ENCODE peak calls at places on chromosome 19, in eight cellular contexts. P, N, A, Y, W, K, C and B are unnamed samples. For H3K4me1, the result is how much of the 10 kb centered on the place peaks cover.

GRCh38 chr19:45059258-45059965 is 16.9 kb downstream of the ZNF296 start:
- DNase-seq in P (no peak), N (peak), A (peak), Y (peak), W (peak), K (no peak), C (no peak), B (no peak)

GRCh38 chr19:37361994-37362393 is 8.9 kb upstream of the ZNF527 start:
- DNase-seq in P (no peak), N (no peak), A (no peak), Y (no peak), W (no peak), K (no peak), C (no peak), B (no peak)

GRCh38 chr19:7977021-7977722 is 28.3 kb downstream of the ELAVL1 start:
- DNase-seq in P (no peak), N (no peak), A (no peak), Y (no peak), W (no peak), K (no peak), C (no peak), B (no peak)

GRCh38 chr19:12665281-12665573 is 1.3 kb downstream of the MAN2B1 start:
- DNase-seq in P (no peak), N (peak), A (peak), Y (no peak), W (no peak), K (peak), C (no peak), B (no peak)

GRCh38 chr19:43755256-43755801 is 567 bp upstream of the SMG9 start:
- DNase-seq in P (no peak), N (peak), A (peak), Y (no peak), W (peak), K (no peak), C (peak), B (peak)

GRCh38 chr19:55622242-55622969 is 2.0 kb downstream of the ZNF784 start:
- DNase-seq in P (no peak), N (no peak), A (no peak), Y (no peak), W (no peak), K (no peak), C (no peak), B (no peak)

GRCh38 chr19:38290631-38291147 is 13.4 kb upstream of the C19orf33 start:
- DNase-seq in P (no peak), N (no peak), A (peak), Y (no peak), W (no peak), K (no peak), C (no peak), B (no peak)

GRCh38 chr19:45368737-45369340 is 1.5 kb downstream of the ERCC2 start:
- DNase-seq in P (no peak), N (no peak), A (no peak), Y (no peak), W (peak), K (no peak), C (no peak), B (no peak)

GRCh38 chr19:40686882-40687524 is 3.4 kb downstream of the NUMBL start:
- DNase-seq in P (no peak), N (no peak), A (no peak), Y (no peak), W (no peak), K (no peak), C (peak), B (no peak)

GRCh38 chr19:4036576-4037300 is 29.2 kb downstream of the PIAS4 start:
- DNase-seq in P (no peak), N (no peak), A (no peak), Y (no peak), W (no peak), K (no peak), C (peak), B (no peak)

GRCh38 chr19:2251577-2252480 is 2.7 kb downstream of the AMH start:
- DNase-seq in P (no peak), N (no peak), A (no peak), Y (no peak), W (peak), K (no peak), C (peak), B (no peak)

GRCh38 chr19:10339380-10339960 is at the start of gene ICAM3:
- DNase-seq in P (no peak), N (peak), A (peak), Y (no peak), W (no peak), K (peak), C (peak), B (no peak)

GRCh38 chr19:3057275-3057714 is 5.0 kb downstream of the TLE5 start:
- DNase-seq in P (no peak), N (peak), A (peak), Y (no peak), W (no peak), K (no peak), C (peak), B (no peak)

GRCh38 chr19:4010808-4011110 is 3.2 kb downstream of the PIAS4 start:
- DNase-seq in P (no peak), N (no peak), A (no peak), Y (no peak), W (no peak), K (no peak), C (no peak), B (no peak)

GRCh38 chr19:15911599-15912237 is 13.8 kb upstream of the CYP4F2 start:
- DNase-seq in P (no peak), N (no peak), A (peak), Y (no peak), W (no peak), K (no peak), C (peak), B (no peak)

GRCh38 chr19:39542198-39542597 is 2.2 kb upstream of the EID2 start:
- DNase-seq in P (no peak), N (no peak), A (no peak), Y (no peak), W (peak), K (no peak), C (no peak), B (no peak)

GRCh38 chr19:38793671-38794070 is 4.7 kb downstream of the LGALS7B start:
- DNase-seq in P (no peak), N (no peak), A (no peak), Y (no peak), W (no peak), K (no peak), C (no peak), B (no peak)

GRCh38 chr19:33799507-33799906 is 2.8 kb downstream of the KCTD15 start:
- DNase-seq in P (no peak), N (no peak), A (no peak), Y (no peak), W (peak), K (no peak), C (no peak), B (no peak)

GRCh38 chr19:45350477-45351058 is 10.0 kb downstream of the KLC3 start:
- DNase-seq in P (no peak), N (no peak), A (no peak), Y (no peak), W (no peak), K (no peak), C (no peak), B (no peak)

GRCh38 chr19:43504426-43505185 is at the start of gene PHLDB3:
- DNase-seq in P (no peak), N (peak), A (peak), Y (no peak), W (peak), K (no peak), C (peak), B (no peak)

GRCh38 chr19:58562126-58563033 is 4.0 kb upstream of the UBE2M start:
- DNase-seq in P (no peak), N (no peak), A (peak), Y (no peak), W (peak), K (no peak), C (peak), B (no peak)

GRCh38 chr19:13091400-13092161 is 11.1 kb downstream of the LYL1 start:
- DNase-seq in P (no peak), N (no peak), A (no peak), Y (no peak), W (peak), K (no peak), C (no peak), B (no peak)

GRCh38 chr19:3296034-3296433 is 70.3 kb upstream of the NFIC start:
- DNase-seq in P (no peak), N (no peak), A (no peak), Y (no peak), W (no peak), K (no peak), C (no peak), B (no peak)

GRCh38 chr19:52992109-52993004 is 21.4 kb upstream of the ERVV-1 start:
- DNase-seq in P (no peak), N (peak), A (peak), Y (peak), W (peak), K (no peak), C (peak), B (no peak)

GRCh38 chr19:39156230-39156890 is 30.8 kb downstream of the PAK4 start:
- DNase-seq in P (no peak), N (no peak), A (peak), Y (no peak), W (no peak), K (no peak), C (no peak), B (no peak)

GRCh38 chr19:2623743-2624142 is 78.8 kb downstream of the GNG7 start:
- DNase-seq in P (no peak), N (no peak), A (no peak), Y (no peak), W (no peak), K (no peak), C (no peak), B (no peak)

GRCh38 chr19:13002389-13002898 is 7.2 kb downstream of the NFIX start:
- DNase-seq in P (no peak), N (no peak), A (peak), Y (no peak), W (no peak), K (no peak), C (peak), B (no peak)

GRCh38 chr19:1956868-1957492 is 16.0 kb downstream of the CSNK1G2 start:
- DNase-seq in P (no peak), N (peak), A (no peak), Y (no peak), W (peak), K (no peak), C (peak), B (no peak)

GRCh38 chr19:58519087-58519354 is 589 bp downstream of the ZBTB45 start:
- DNase-seq in P (no peak), N (peak), A (peak), Y (no peak), W (peak), K (no peak), C (no peak), B (no peak)

GRCh38 chr19:40623403-40624239 is 22.5 kb downstream of the LTBP4 start:
- DNase-seq in P (no peak), N (peak), A (no peak), Y (no peak), W (peak), K (no peak), C (peak), B (no peak)

GRCh38 chr19:32677657-32678056 is 2.0 kb downstream of the RGS9BP start:
- DNase-seq in P (no peak), N (no peak), A (no peak), Y (no peak), W (peak), K (no peak), C (peak), B (no peak)

GRCh38 chr19:3849092-3849491 is 19.7 kb downstream of the ZFR2 start:
- DNase-seq in P (no peak), N (peak), A (peak), Y (no peak), W (peak), K (no peak), C (no peak), B (no peak)

GRCh38 chr19:31612873-31613272 is 263.6 kb upstream of the TSHZ3 start:
- DNase-seq in P (no peak), N (no peak), A (no peak), Y (no peak), W (no peak), K (no peak), C (no peak), B (no peak)

GRCh38 chr19:39502640-39503417 is 4.1 kb downstream of the DLL3 start:
- DNase-seq in P (no peak), N (peak), A (peak), Y (peak), W (peak), K (no peak), C (peak), B (no peak)

GRCh38 chr19:37227996-37228395 is 10.0 kb downstream of the ZNF383 start:
- DNase-seq in P (no peak), N (no peak), A (no peak), Y (no peak), W (peak), K (no peak), C (no peak), B (no peak)

GRCh38 chr19:2135474-2136402 is 15.6 kb downstream of the AP3D1 start:
- DNase-seq in P (no peak), N (no peak), A (no peak), Y (no peak), W (no peak), K (no peak), C (peak), B (no peak)

GRCh38 chr19:45442927-45443461 is 19.3 kb upstream of the ERCC1 start:
- DNase-seq in P (no peak), N (peak), A (peak), Y (no peak), W (peak), K (no peak), C (no peak), B (no peak)

DNA sequence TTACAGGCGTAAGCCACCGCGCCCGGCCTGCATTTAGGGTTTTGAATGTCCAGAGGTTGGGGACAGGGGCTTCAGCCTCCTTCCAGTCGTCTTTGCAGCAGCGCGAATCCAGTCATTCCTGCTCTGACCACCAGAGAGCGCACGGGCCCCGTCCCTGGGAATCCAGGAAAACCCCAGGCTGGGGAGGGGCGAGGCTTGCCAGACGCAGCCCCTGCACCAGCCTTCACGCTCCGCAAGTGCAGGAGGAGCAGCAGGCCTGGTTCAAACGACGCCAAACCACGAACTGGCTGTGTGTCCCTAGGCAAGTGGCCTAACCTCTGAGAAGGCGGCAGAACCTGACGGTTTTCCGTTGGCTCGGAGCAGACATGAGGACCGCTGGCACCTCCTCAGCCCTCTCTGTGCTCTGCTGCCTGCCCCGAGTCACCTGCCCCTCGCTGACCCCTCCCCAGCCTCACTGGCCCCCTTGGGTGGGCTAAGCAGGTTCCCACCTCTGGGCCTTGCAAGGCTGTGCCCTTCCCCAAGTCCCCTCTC is 2.0 kb upstream of the RNF126 start:
- DNase-seq in P (peak), N (peak), A (peak), Y (no peak), W (peak), K (no peak), C (peak), B (no peak)
- H3K4me1 ChIP-seq in P (under half), N (under half), A (under half), Y (under half), W (under half), K (under half), C (under half), B (under half)

GRCh38 chr19:18294467-18294864 is 13.0 kb upstream of the JUND start:
- DNase-seq in P (no peak), N (peak), A (peak), Y (no peak), W (peak), K (no peak), C (no peak), B (no peak)
- H3K4me3 ChIP-seq in P (no peak), N (no peak), A (no peak), Y (no peak), W (no peak), K (no peak), C (no peak), B (no peak)

GRCh38 chr19:35879770-35880317 is 11.5 kb downstream of the APLP1 start:
- DNase-seq in P (peak), N (peak), A (peak), Y (peak), W (peak), K (no peak), C (peak), B (no peak)
- TF ChIP-seq POLR2AphosphoS5 in P (no peak), N (no peak), A (no peak), Y (peak), W (peak), K (no peak), C (peak), B (peak)

GRCh38 chr19:14582894-14583340 is at the start of gene CLEC17A:
- DNase-seq in P (no peak), N (no peak), A (no peak), Y (no peak), W (no peak), K (peak), C (no peak), B (no peak)
- H3K4me1 ChIP-seq in P (under half), N (under half), A (under half), Y (under half), W (under half), K (under half), C (under half), B (under half)

GRCh38 chr19:11453468-11454341 is 18.3 kb downstream of the PRKCSH start:
- DNase-seq in P (no peak), N (no peak), A (no peak), Y (no peak), W (peak), K (no peak), C (no peak), B (no peak)

GRCh38 chr19:11451327-11451941 is 16.0 kb downstream of the PRKCSH start:
- DNase-seq in P (no peak), N (no peak), A (no peak), Y (no peak), W (no peak), K (no peak), C (no peak), B (no peak)

GRCh38 chr19:11450570-11451326 is 15.3 kb downstream of the PRKCSH start:
- DNase-seq in P (no peak), N (no peak), A (no peak), Y (no peak), W (no peak), K (no peak), C (no peak), B (no peak)

GRCh38 chr19:11452814-11453335 is 17.4 kb downstream of the PRKCSH start:
- DNase-seq in P (no peak), N (no peak), A (no peak), Y (no peak), W (no peak), K (no peak), C (no peak), B (no peak)

DNA sequence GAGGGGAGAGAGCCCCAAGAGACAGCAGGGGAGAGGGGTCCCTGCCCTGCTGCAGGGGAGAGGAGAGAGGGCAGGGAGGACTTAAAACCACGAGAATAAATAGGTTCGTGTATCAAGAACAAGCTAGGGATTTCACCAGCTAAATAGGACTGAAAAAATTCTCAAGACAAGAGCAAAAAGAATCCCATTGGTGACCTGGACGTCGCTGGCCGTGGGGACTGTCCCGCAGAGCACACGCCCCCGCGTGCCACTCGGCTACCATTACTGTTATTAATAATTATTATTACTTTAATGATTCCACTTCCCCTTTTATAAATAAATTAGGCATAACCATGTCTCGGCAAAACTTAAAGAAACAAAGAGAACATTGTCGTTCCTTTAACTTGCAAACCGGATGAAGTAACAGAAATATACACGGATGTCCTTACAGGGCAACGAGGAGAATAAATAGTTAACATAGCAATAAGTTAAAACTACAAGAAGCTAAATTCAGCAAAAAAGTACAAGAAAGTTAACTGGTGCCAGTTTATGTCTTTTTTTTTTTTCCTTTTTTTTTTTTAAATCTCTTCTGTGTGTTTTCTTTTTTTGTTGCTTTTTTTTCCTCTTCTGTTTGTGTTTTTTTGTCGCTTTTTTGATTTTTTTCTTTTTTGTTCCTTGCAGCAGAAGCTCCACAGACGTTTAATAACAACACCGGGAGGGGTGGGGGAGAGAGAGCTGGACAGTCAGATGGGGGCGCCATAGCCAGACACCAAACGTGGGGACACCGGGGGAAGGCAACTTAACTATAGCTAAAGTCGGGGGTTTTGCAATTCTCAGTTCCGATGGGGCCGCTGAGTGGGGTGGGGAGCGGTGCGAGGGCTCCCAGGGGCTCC is 16.7 kb downstream of the PRKCSH start:
- DNase-seq in P (no peak), N (no peak), A (no peak), Y (no peak), W (peak), K (no peak), C (no peak), B (no peak)
- H3K4me3 ChIP-seq in P (peak), N (no peak), A (no peak), Y (no peak), W (peak), K (no peak), C (no peak), B (no peak)

GRCh38 chr19:5914358-5914774 is 312 bp downstream of the CAPS start:
- DNase-seq in P (no peak), N (no peak), A (peak), Y (no peak), W (no peak), K (no peak), C (peak), B (no peak)
- TF ChIP-seq POLR2AphosphoS5 in P (no peak), N (no peak), A (no peak), Y (no peak), W (no peak), K (no peak), C (no peak), B (no peak)

DNA sequence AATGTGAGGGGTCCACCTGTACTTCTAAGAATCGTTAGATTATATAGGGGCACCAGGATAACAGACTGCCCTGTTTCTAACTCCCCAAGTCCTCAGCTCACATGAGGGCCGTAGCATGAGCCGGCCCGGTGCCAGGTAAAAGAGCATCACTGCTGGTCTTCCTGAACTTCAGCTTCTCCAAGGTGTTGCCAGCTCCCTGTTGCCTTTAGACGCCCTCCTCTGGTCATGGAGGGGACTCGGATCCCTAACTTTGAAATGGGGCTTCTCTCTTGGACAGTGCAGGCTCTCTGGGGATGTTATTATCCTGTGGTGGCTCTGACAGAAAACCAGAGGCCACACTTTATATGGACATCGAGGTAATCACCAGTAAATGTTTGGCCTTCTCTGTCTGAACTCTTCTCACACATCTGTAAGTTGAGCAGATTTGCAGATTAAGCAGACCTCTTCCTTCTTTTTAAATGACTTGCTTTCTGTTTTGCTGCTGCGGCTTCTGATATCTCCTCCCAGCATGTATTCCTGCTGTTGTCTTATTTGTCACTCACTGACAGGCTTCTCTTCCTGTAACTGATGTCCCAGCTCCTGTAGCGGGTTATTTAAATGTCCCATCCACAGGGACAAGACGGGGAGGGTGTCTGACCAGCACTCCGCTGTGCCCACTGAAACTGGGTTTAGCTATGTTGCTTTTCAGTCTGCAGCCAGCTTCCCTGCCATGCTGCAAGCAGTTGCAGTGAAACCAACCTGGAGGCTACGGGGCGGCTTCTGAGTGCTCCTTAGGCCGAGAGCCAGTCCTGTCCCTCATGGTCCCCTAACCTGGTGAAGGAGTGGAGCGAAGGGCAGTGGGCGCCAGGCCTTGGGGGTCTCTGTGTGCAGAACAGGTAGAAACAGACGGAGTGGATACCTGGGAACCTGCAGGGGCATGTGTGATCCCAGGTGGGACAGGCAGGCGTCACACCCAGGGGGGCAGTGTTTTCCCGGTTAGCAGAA is 39.2 kb downstream of the TSSK6 start:
- DNase-seq in P (no peak), N (no peak), A (no peak), Y (no peak), W (peak), K (no peak), C (no peak), B (no peak)
- H3K4me1 ChIP-seq in P (under half), N (under half), A (half or more), Y (under half), W (under half), K (under half), C (under half), B (under half)